ENCODE peak calls at places on chromosomes 12 and 14, in eight cellular contexts. A is glomerular endothelial cell, I is Calu3, Q is substantia nigra, B is posterior vena cava, C is NCI-H460, X is cardiac septum, F is left ventricle myocardium inferior. N is an unnamed sample.

GRCh38 chr12:22410497-22410896 is 76.0 kb upstream of the ST8SIA1 start:
- DNase-seq in A (no peak), I (peak; percentile 11), Q (no peak), B (no peak), C (no peak), X (no peak), F (no peak), N (no peak)

GRCh38 chr12:113889076-113889475 is 77.0 kb downstream of the RBM19 start:
- DNase-seq in A (no peak), I (no peak), Q (no peak), B (no peak), C (no peak), X (no peak), F (no peak), N (no peak)

GRCh38 chr14:67418368-67419174 is 6.6 kb upstream of the PLEK2 start:
- DNase-seq in A (no peak), I (peak; percentile 58), Q (no peak), B (peak; percentile 72), C (peak; percentile 26), X (no peak), F (no peak), N (no peak)

GRCh38 chr12:132605055-132605441 is 5.3 kb downstream of the LRCOL1 start:
- DNase-seq in A (no peak), I (no peak), Q (no peak), B (no peak), C (no peak), X (no peak), F (no peak), N (no peak)

GRCh38 chr14:76715102-76715926 is 46.0 kb upstream of the VASH1 start:
- DNase-seq in A (no peak), I (no peak), Q (no peak), B (no peak), C (no peak), X (no peak), F (no peak), N (no peak)

GRCh38 chr12:78060186-78060585 is 229.5 kb downstream of the NAV3 start:
- DNase-seq in A (no peak), I (no peak), Q (no peak), B (no peak), C (no peak), X (no peak), F (no peak), N (no peak)

GRCh38 chr12:46134205-46134811 is 134.5 kb downstream of the SLC38A1 start:
- DNase-seq in A (no peak), I (no peak), Q (no peak), B (no peak), C (no peak), X (no peak), F (no peak), N (no peak)

GRCh38 chr12:49369723-49370145 is 2.5 kb downstream of the SPATS2 start:
- DNase-seq in A (no peak), I (peak; percentile 28), Q (no peak), B (no peak), C (peak; percentile 41), X (no peak), F (peak; percentile 25), N (no peak)

GRCh38 chr12:113659015-113659414 is 187.3 kb upstream of the LHX5 start:
- DNase-seq in A (no peak), I (no peak), Q (no peak), B (no peak), C (no peak), X (no peak), F (no peak), N (no peak)

GRCh38 chr12:108827941-108828340 is 29.4 kb downstream of the SSH1 start:
- DNase-seq in A (no peak), I (no peak), Q (no peak), B (no peak), C (no peak), X (no peak), F (no peak), N (no peak)

GRCh38 chr12:3944620-3945019 is 71.4 kb upstream of the PARP11 start:
- DNase-seq in A (no peak), I (no peak), Q (no peak), B (no peak), C (no peak), X (no peak), F (no peak), N (no peak)

GRCh38 chr12:65557425-65558167 is 266.7 kb upstream of the HMGA2 start:
- DNase-seq in A (no peak), I (no peak), Q (no peak), B (no peak), C (no peak), X (no peak), F (no peak), N (no peak)

N was measured in putamen.